ENCODE peak calls at places on chromosomes 4 and X, in four cellular contexts. One of them, this sample, is unnamed.

GRCh38 chr4:122921971-122922876 is at the start of gene NUDT6:
- DNase-seq in HepG2: peak; percentile 51
- DNase-seq in K562: peak; percentile 80
- DNase-seq in WTC11: peak; percentile 75
- DNase-seq in this sample: peak; percentile 66

GRCh38 chrX:136689441-136689840 is 41.5 kb downstream of the CD40LG start:
- DNase-seq in HepG2: no peak
- DNase-seq in K562: peak; percentile 22
- DNase-seq in WTC11: peak; percentile 17
- DNase-seq in this sample: no peak

GRCh38 chr4:37981844-37982720 is 21.9 kb downstream of the PTTG2 start:
- DNase-seq in WTC11: no peak
- DNase-seq in K562: no peak
- DNase-seq in HepG2: peak; percentile 28
- DNase-seq in this sample: no peak

GRCh38 chrX:39815621-39816020 is 282.1 kb downstream of the BCOR start:
- DNase-seq in K562: peak; percentile 35
- DNase-seq in WTC11: no peak
- DNase-seq in HepG2: no peak
- DNase-seq in this sample: no peak

GRCh38 chrX:52420824-52421443 is 52.1 kb downstream of the XAGE2 start:
- DNase-seq in K562: no peak
- DNase-seq in WTC11: no peak
- DNase-seq in HepG2: no peak
- DNase-seq in this sample: no peak

GRCh38 chrX:55161581-55161980 is 58.6 kb upstream of the PAGE5 start:
- DNase-seq in HepG2: no peak
- DNase-seq in K562: no peak
- DNase-seq in WTC11: no peak
- DNase-seq in this sample: no peak

GRCh38 chr4:139619644-139620043 is 46.0 kb upstream of the MGST2 start:
- DNase-seq in HepG2: peak; percentile 47
- DNase-seq in WTC11: no peak
- DNase-seq in K562: peak; percentile 37
- DNase-seq in this sample: peak; percentile 45

GRCh38 chrX:13029831-13030771 is 14.3 kb downstream of the FAM9C start:
- DNase-seq in K562: no peak
- DNase-seq in WTC11: peak; percentile 12
- DNase-seq in HepG2: peak; percentile 35
- DNase-seq in this sample: no peak

GRCh38 chr4:186885289-186885688 is 161.6 kb upstream of the FAT1 start:
- DNase-seq in K562: no peak
- DNase-seq in WTC11: no peak
- DNase-seq in HepG2: peak; percentile 20
- DNase-seq in this sample: no peak

GRCh38 chr4:27381806-27382205 is 521.2 kb downstream of the STIM2 start:
- DNase-seq in HepG2: no peak
- DNase-seq in WTC11: no peak
- DNase-seq in K562: no peak
- DNase-seq in this sample: no peak
- TF ChIP-seq ELF4 in HepG2: no peak
- TF ChIP-seq ELF4 in WTC11: no peak
- TF ChIP-seq ELF4 in K562: no peak
- TF ChIP-seq ELF4 in this sample: no peak

DNA sequence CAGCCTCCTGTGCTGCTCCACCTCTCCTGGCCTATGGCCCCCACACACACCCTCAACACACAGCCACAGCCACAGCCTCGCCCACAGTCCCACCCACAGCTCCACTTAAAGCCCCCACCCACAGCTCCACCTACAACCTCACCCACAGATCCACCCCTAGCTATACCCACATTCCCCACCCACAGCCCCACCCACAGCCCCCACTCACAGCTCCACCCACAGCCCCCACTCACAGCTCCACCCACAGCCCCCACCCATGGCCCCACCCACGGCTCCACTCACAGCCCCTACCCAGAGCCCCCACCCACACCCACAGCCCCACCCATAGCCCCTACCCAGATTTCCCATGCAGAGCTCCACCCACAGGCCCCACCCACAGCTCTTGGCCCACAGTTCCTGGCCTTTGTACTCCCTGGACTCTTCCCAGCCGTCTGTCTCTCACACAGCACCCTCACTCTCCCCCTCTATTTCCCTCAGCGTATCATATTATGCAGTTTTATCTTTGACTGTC is 322.6 kb downstream of the EVC2 start:
- DNase-seq in HepG2: no peak
- DNase-seq in WTC11: no peak
- DNase-seq in K562: peak; percentile 6
- DNase-seq in this sample: no peak
- TF ChIP-seq ELF4 in HepG2: no peak
- TF ChIP-seq ELF4 in WTC11: no peak
- TF ChIP-seq ELF4 in K562: no peak
- TF ChIP-seq ELF4 in this sample: no peak

GRCh38 chrX:65488496-65488895 is 46.1 kb downstream of the LAS1L start:
- DNase-seq in HepG2: no peak
- DNase-seq in K562: no peak
- DNase-seq in WTC11: no peak
- DNase-seq in this sample: no peak
- TF ChIP-seq ELF4 in HepG2: no peak
- TF ChIP-seq ELF4 in K562: no peak
- TF ChIP-seq ELF4 in WTC11: no peak
- TF ChIP-seq ELF4 in this sample: no peak

DNA sequence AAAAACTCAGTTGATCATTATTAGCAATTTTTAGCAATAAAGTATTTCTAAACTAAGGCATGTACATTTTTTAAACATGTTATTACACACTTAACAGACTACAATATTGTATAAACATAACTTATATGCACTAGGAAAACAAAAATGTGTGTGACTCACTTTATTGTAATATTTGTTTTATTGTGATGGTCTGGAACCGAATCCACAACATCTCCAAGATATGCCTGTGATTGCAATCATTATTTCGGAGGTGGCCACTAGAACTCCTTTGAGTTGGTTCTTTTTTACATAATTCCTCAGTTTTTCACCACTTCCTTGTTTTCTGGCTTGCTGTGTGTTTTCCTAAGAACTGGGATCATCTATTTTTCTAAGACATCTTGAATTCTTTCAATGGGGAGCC is 53.7 kb downstream of the FBXW7 start:
- DNase-seq in K562: no peak
- DNase-seq in WTC11: no peak
- DNase-seq in HepG2: no peak
- DNase-seq in this sample: no peak
- TF ChIP-seq ELF4 in K562: no peak
- TF ChIP-seq ELF4 in WTC11: no peak
- TF ChIP-seq ELF4 in HepG2: no peak
- TF ChIP-seq ELF4 in this sample: no peak

DNA sequence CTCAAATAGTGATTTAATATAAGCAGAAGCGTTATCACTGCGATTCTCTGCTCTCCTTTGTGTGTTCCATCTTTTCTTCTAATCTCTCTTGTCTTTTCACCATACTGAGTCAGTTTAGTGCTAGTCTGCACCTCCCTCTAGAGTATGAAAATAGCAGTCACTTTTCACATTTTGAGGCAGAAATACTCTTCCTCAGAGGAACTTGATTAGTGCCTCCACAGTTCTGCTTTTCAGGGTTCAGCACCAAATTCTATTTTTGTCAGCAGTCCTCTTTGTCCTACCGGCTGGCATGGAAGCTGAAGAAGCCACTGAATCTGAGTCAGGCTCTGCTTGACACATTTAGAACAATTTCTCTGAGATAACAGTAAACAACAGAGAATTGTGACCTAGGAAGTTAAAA is 49.7 kb upstream of the ANKRD17 start:
- DNase-seq in HepG2: peak; percentile 24
- DNase-seq in WTC11: no peak
- DNase-seq in K562: peak; percentile 35
- DNase-seq in this sample: no peak
- TF ChIP-seq ELF4 in HepG2: no peak
- TF ChIP-seq ELF4 in WTC11: no peak
- TF ChIP-seq ELF4 in K562: no peak
- TF ChIP-seq ELF4 in this sample: no peak

DNA sequence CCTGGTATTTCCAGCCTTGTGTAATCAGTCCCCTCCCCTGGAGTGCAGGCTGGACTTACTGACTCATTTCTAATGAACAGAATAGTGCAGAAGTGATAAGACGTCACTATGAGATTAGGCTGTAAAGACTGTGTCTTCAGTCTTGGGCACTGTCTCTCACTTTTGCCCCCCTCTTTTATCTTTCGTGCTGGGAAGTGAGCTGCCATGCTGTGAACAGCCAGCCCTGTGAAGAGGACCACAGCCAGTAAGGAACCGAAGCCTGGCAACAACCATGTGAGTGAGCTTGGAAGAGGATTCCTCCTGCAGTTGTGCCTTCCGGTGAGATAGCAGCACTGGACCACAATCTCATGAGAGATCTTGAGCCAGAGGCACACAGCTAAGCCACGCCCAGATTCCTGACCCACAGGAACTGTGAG is 67.5 kb upstream of the GPR34 start:
- DNase-seq in K562: peak; percentile 74
- DNase-seq in HepG2: no peak
- DNase-seq in WTC11: peak; percentile 10
- DNase-seq in this sample: peak; percentile 15
- TF ChIP-seq ELF4 in K562: no peak
- TF ChIP-seq ELF4 in HepG2: no peak
- TF ChIP-seq ELF4 in WTC11: no peak
- TF ChIP-seq ELF4 in this sample: no peak

GRCh38 chr4:121658125-121658524 is 38.7 kb downstream of the ANXA5 start:
- DNase-seq in K562: no peak
- DNase-seq in WTC11: no peak
- DNase-seq in HepG2: no peak
- DNase-seq in this sample: no peak

GRCh38 chr4:121654738-121655137 is 42.0 kb downstream of the ANXA5 start:
- DNase-seq in K562: no peak
- DNase-seq in HepG2: no peak
- DNase-seq in WTC11: no peak
- DNase-seq in this sample: no peak

GRCh38 chr4:121655320-121656268 is 41.2 kb downstream of the ANXA5 start:
- DNase-seq in HepG2: no peak
- DNase-seq in WTC11: no peak
- DNase-seq in K562: no peak
- DNase-seq in this sample: no peak

GRCh38 chr4:121653986-121654385 is 42.8 kb downstream of the ANXA5 start:
- DNase-seq in WTC11: no peak
- DNase-seq in HepG2: no peak
- DNase-seq in K562: no peak
- DNase-seq in this sample: no peak

DNA sequence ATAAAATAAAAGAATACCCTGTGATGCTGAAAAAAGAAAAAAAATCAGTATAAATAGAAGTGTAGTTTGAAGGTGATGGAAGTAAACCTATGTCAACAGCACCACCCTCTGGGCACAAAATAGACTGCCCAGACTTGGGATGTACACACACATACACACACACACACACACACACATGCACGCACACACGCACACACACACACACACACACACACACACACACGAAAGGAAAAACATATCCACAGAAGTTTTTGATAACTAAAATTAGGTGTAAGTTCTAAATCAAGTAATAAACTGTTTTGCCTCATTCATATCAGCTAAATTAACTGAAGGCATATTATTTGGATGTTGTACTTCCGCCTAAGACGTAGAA is 40.5 kb downstream of the ANXA5 start:
- DNase-seq in K562: peak; percentile 64
- DNase-seq in HepG2: peak; percentile 50
- DNase-seq in WTC11: peak; percentile 34
- DNase-seq in this sample: peak; percentile 52
- TF ChIP-seq ELF4 in K562: peak; percentile 17
- TF ChIP-seq ELF4 in HepG2: no peak
- TF ChIP-seq ELF4 in WTC11: no peak
- TF ChIP-seq ELF4 in this sample: no peak

GRCh38 chr4:112144546-112145325 is 518 bp upstream of the FAM241A start:
- DNase-seq in K562: no peak
- DNase-seq in WTC11: no peak
- DNase-seq in HepG2: no peak
- DNase-seq in this sample: no peak

GRCh38 chr4:112147697-112148096 is 2.4 kb downstream of the FAM241A start:
- DNase-seq in WTC11: no peak
- DNase-seq in K562: no peak
- DNase-seq in HepG2: no peak
- DNase-seq in this sample: no peak

GRCh38 chr4:112145820-112146813 is 863 bp downstream of the FAM241A start:
- DNase-seq in HepG2: no peak
- DNase-seq in WTC11: peak; percentile 53
- DNase-seq in K562: peak; percentile 67
- DNase-seq in this sample: peak; percentile 51

GRCh38 chr4:112142152-112142551 is 3.1 kb upstream of the FAM241A start:
- DNase-seq in HepG2: no peak
- DNase-seq in WTC11: no peak
- DNase-seq in K562: no peak
- DNase-seq in this sample: no peak

GRCh38 chr4:112145326-112145819 is at the start of gene FAM241A:
- DNase-seq in WTC11: peak; percentile 90
- DNase-seq in K562: peak; percentile 87
- DNase-seq in HepG2: peak; percentile 29
- DNase-seq in this sample: peak; percentile 94
- TF ChIP-seq ELF4 in WTC11: no peak
- TF ChIP-seq ELF4 in K562: no peak
- TF ChIP-seq ELF4 in HepG2: no peak
- TF ChIP-seq ELF4 in this sample: no peak

GRCh38 chr4:63708661-63709060 is 700.6 kb downstream of the TECRL start:
- DNase-seq in K562: no peak
- DNase-seq in HepG2: no peak
- DNase-seq in WTC11: no peak
- DNase-seq in this sample: no peak
- TF ChIP-seq ELF4 in K562: no peak
- TF ChIP-seq ELF4 in HepG2: no peak
- TF ChIP-seq ELF4 in WTC11: no peak
- TF ChIP-seq ELF4 in this sample: no peak

This sample was measured in HEK293T.